ENCODE peak calls at places on chromosomes 13 and 19, in nine cellular contexts. R is ecto neural progenitor cell; O is omental fat pad; X is HFF-Myc; M is left ventricle myocardium inferior; P is tibial nerve; H is T-helper 17 cell; I is T-cell; G is stimulated activated CD8-positive, alpha-beta memory T cell treated with anti-CD3 and anti-CD28 coated beads, Interleukin-15, amount 100 ng/mL, for 1 hour. E is an unnamed sample.
A peak's percentile ranks its signal among the peaks of the same experiment; 100 is the strongest.

GRCh38 chr19:5292843-5293606 is 47.6 kb downstream of the PTPRS start:
- DNase-seq in H (no peak), R (peak; percentile 91), M (peak; percentile 64), P (peak; percentile 49), O (peak; percentile 33), X (peak; percentile 63), G (peak; percentile 6), I (peak; percentile 47), E (peak; percentile 13)

GRCh38 chr13:24279706-24280105 is 29.7 kb upstream of the C1QTNF9 start:
- DNase-seq in R (no peak), P (no peak), H (no peak), O (no peak), I (no peak), X (no peak), G (no peak), M (no peak), E (no peak)

GRCh38 chr13:99425485-99426341 is 75.6 kb upstream of the TM9SF2 start:
- DNase-seq in H (no peak), I (peak; percentile 51), G (no peak), O (no peak), M (peak; percentile 39), R (no peak), X (no peak), P (no peak), E (no peak)

GRCh38 chr13:109494955-109495354 is 291.4 kb downstream of the IRS2 start:
- DNase-seq in P (no peak), O (no peak), R (no peak), X (no peak), H (no peak), G (no peak), I (no peak), M (no peak), E (peak; percentile 39)

GRCh38 chr13:98658131-98658530 is 81.2 kb upstream of the STK24 start:
- DNase-seq in M (no peak), H (no peak), R (no peak), O (no peak), X (no peak), G (no peak), P (no peak), I (no peak), E (no peak)

GRCh38 chr13:99033814-99034213 is 56.0 kb upstream of the DOCK9 start:
- DNase-seq in H (no peak), P (no peak), R (no peak), M (no peak), O (no peak), I (no peak), X (no peak), G (no peak), E (no peak)

GRCh38 chr13:80962855-80963254 is 621.9 kb upstream of the SPRY2 start:
- DNase-seq in H (no peak), M (no peak), X (no peak), P (no peak), G (no peak), R (no peak), O (no peak), I (no peak), E (no peak)

GRCh38 chr19:42480335-42481095 is 37.8 kb upstream of the CXCL17 start:
- DNase-seq in X (no peak), M (no peak), R (no peak), I (peak; percentile 2), P (no peak), G (no peak), O (no peak), H (no peak), E (no peak)

GRCh38 chr19:19342086-19343015 is 21.7 kb downstream of the MAU2 start:
- DNase-seq in I (no peak), R (peak; percentile 87), G (no peak), M (peak; percentile 64), X (no peak), P (no peak), O (no peak), H (no peak), E (no peak)